ENCODE peak calls at places on chromosomes 11 and 22, in six cellular contexts. F, O, H, E, K and S are unnamed samples.

GRCh38 chr11:119728226-119728626 is 774 bp downstream of the NECTIN1 start:
- DNase-seq in E (no peak), K (no peak), F (no peak), O (no peak), H (no peak), S (no peak)

GRCh38 chr11:74398244-74399159 is at the start of gene PGM2L1:
- DNase-seq in H (peak; percentile 85), E (peak; percentile 93), K (peak; percentile 84), O (peak; percentile 90), F (peak; percentile 91), S (peak; percentile 93)

GRCh38 chr11:88420165-88420781 is 82.7 kb upstream of the CTSC start:
- DNase-seq in E (no peak), H (no peak), F (peak; percentile 63), O (peak; percentile 78), K (no peak), S (peak; percentile 100)

GRCh38 chr11:45810431-45811108 is 5.6 kb downstream of the SLC35C1 start:
- DNase-seq in O (no peak), F (no peak), K (no peak), E (no peak), H (no peak), S (no peak)

GRCh38 chr11:120662071-120662611 is 150.6 kb downstream of the GRIK4 start:
- DNase-seq in H (no peak), E (no peak), F (no peak), O (no peak), K (no peak), S (no peak)

GRCh38 chr11:102617491-102618026 is 7.6 kb downstream of the MMP20 start:
- DNase-seq in K (no peak), E (no peak), F (no peak), O (no peak), H (no peak), S (no peak)

GRCh38 chr22:28983788-28984441 is 77.7 kb downstream of the C22orf31 start:
- DNase-seq in O (no peak), E (no peak), F (no peak), H (no peak), K (no peak), S (peak; percentile 41)

GRCh38 chr11:22787565-22788162 is 41.9 kb downstream of the SVIP start:
- DNase-seq in F (peak; percentile 27), K (no peak), H (no peak), O (peak; percentile 56), E (peak; percentile 46), S (peak; percentile 16)

GRCh38 chr11:18106688-18107087 is 806 bp upstream of the SAAL1 start:
- DNase-seq in H (no peak), E (no peak), F (no peak), O (peak; percentile 65), K (no peak), S (peak; percentile 41)

GRCh38 chr11:33317662-33318061 is 60.5 kb downstream of the HIPK3 start:
- DNase-seq in E (no peak), H (no peak), O (peak; percentile 56), K (no peak), F (no peak), S (peak; percentile 64)

GRCh38 chr22:22423681-22424080 is 84.9 kb downstream of the ZNF280B start:
- DNase-seq in O (no peak), K (no peak), H (no peak), E (no peak), F (no peak), S (no peak)

GRCh38 chr11:18012314-18012905 is 437 bp downstream of the SERGEF start:
- DNase-seq in K (no peak), E (peak; percentile 57), H (no peak), F (no peak), O (peak; percentile 13), S (peak; percentile 30)

GRCh38 chr11:123740787-123741158 is 687 bp downstream of the ZNF202 start:
- DNase-seq in F (no peak), H (no peak), O (no peak), K (no peak), E (no peak), S (peak; percentile 8)

GRCh38 chr22:43889366-43890253 is 2.2 kb downstream of the PNPLA5 start:
- DNase-seq in O (peak; percentile 46), H (no peak), E (peak; percentile 23), K (no peak), F (no peak), S (peak; percentile 21)

GRCh38 chr22:35783943-35784614 is 66.4 kb downstream of the APOL5 start:
- DNase-seq in K (no peak), F (peak; percentile 56), E (no peak), O (no peak), H (no peak), S (peak; percentile 79)

GRCh38 chr22:40043086-40043485 is 48.3 kb downstream of the FAM83F start:
- DNase-seq in H (no peak), K (no peak), O (no peak), F (no peak), E (no peak), S (peak; percentile 41)

GRCh38 chr11:71452354-71453020 is 516 bp upstream of the NADSYN1 start:
- DNase-seq in K (no peak), F (peak; percentile 37), O (peak; percentile 35), E (no peak), H (no peak), S (no peak)

GRCh38 chr11:74474316-74474715 is 7.0 kb upstream of the KCNE3 start:
- DNase-seq in O (no peak), E (no peak), F (no peak), K (no peak), H (no peak), S (no peak)

GRCh38 chr11:117663389-117663788 is 133.6 kb downstream of the DSCAML1 start:
- DNase-seq in H (no peak), F (no peak), E (no peak), O (no peak), K (no peak), S (no peak)

GRCh38 chr11:117664897-117665296 is 132.1 kb downstream of the DSCAML1 start:
- DNase-seq in E (no peak), O (no peak), F (no peak), H (no peak), K (no peak), S (no peak)

GRCh38 chr11:117662255-117662654 is 134.8 kb downstream of the DSCAML1 start:
- DNase-seq in O (no peak), F (no peak), K (no peak), H (no peak), E (no peak), S (no peak)

GRCh38 chr11:117663826-117664225 is 133.2 kb downstream of the DSCAML1 start:
- DNase-seq in O (no peak), E (no peak), H (no peak), K (no peak), F (no peak), S (no peak)

DNA sequence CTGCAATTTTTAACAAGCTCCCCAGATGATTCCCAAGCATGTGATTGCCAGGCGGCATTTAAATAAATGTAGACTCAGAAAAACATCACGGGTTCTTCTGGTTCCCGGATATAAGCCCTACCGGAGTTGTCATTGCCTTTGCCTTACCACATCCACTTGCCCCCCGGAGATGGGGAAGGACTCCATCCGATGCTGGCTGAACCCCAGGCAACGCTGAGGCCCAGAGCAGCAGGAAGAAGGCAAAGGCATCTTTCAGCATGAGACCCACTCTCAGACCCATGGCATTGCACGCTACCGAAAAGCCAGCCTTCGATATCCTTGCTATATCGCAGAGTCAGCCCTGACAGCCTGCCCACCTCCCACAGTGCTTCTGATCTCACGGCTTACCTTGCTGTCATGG is 134.1 kb downstream of the DSCAML1 start:
- DNase-seq in F (no peak), K (no peak), E (no peak), O (no peak), H (no peak), S (no peak)
- H3K27me3 ChIP-seq in F (no peaks in the 10 kb centered on the region), K (no peaks in the 10 kb centered on the region), E (peaks cover 6% of the 10 kb centered on the region), O (peaks cover 8% of the 10 kb centered on the region), H (peaks cover 5% of the 10 kb centered on the region), S (peaks cover 8% of the 10 kb centered on the region)

DNA sequence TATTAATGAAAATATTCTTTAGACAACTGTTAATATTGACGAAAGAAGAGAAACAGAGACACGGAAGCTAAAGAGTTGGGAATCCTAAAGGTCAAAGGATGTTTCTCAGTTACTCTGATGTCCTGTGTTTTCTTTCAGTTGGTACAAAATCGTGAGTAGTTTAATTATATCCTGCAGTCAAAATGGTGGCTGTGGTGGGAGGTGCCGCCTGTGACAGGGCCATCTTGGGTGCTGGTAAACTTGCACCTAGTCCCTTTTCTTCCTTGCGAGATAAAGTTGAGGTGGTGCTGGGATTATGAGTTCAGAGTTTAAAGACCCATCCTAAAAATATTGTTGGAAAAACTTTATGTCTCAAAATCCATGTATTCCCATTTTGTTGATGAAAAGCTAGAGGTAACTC is 2.2 kb downstream of the CECR2 start:
- DNase-seq in F (no peak), E (no peak), H (no peak), K (no peak), O (no peak), S (no peak)
- H3K4me3 ChIP-seq in F (no peak overlapping the region), E (no peak overlapping the region), H (no peak overlapping the region), K (no peak overlapping the region), O (no peak overlapping the region), S (no peak overlapping the region)

GRCh38 chr22:27399161-27399560 is 402.4 kb downstream of the MN1 start:
- DNase-seq in K (no peak), H (no peak), F (no peak), E (peak; percentile 45), O (no peak), S (no peak)
- H3K27me3 ChIP-seq in K (no peaks in the 10 kb centered on the region), H (peaks cover 23% of the 10 kb centered on the region), F (no peaks in the 10 kb centered on the region), E (peaks cover 14% of the 10 kb centered on the region), O (peaks cover 43% of the 10 kb centered on the region), S (no peaks in the 10 kb centered on the region)

DNA sequence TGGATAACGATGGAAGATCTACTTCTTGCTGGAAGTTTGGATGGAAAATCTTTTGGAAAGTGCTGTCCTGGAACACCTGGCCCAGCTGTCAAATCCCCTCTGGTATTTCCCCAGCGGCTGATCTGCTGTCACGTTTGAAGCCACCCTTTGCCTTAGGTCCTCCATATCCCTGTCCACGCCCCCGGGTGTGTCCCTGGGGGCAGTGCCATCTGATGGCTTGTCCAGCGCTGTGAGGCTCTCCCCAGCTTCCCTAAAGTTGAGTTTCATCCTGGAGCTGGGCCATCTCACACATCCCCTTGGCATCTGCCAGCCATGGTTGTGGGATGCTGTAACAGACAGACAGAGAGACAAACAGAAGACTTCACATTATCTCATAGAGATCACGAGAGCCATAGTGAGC is 3.1 kb upstream of the IGLL1 start:
- DNase-seq in O (no peak), F (no peak), E (no peak), K (no peak), H (no peak), S (no peak)
- H3K4me3 ChIP-seq in O (no peak overlapping the region), F (no peak overlapping the region), E (no peak overlapping the region), K (no peak overlapping the region), H (no peak overlapping the region), S (no peak overlapping the region)

GRCh38 chr22:45638197-45638596 is 33.4 kb upstream of the ATXN10 start:
- DNase-seq in K (no peak), F (no peak), H (no peak), O (no peak), E (no peak), S (no peak)
- H3K27me3 ChIP-seq in K (no peaks in the 10 kb centered on the region), F (peaks cover 2% of the 10 kb centered on the region), H (peaks cover 45% of the 10 kb centered on the region), O (peaks cover 43% of the 10 kb centered on the region), E (no peaks in the 10 kb centered on the region), S (no peaks in the 10 kb centered on the region)